ENCODE peak calls at places on chromosomes 1 and 21, in six cellular contexts. One of them, this sample, is unnamed. For H3K36me3, the result is how much of the 10 kb centered on the place peaks cover.

GRCh38 chr1:185821612-185822385 is 87.6 kb downstream of the HMCN1 start:
- DNase-seq in HCT116: no peak
- DNase-seq in transverse colon: no peak
- DNase-seq in heart left ventricle: no peak
- DNase-seq in IMR-90: no peak
- DNase-seq in esophagus muscularis mucosa: no peak
- DNase-seq in this sample: no peak

GRCh38 chr1:230747139-230747730 is at the start of gene CAPN9:
- DNase-seq in HCT116: no peak
- DNase-seq in transverse colon: peak
- DNase-seq in heart left ventricle: no peak
- DNase-seq in IMR-90: no peak
- DNase-seq in esophagus muscularis mucosa: no peak
- DNase-seq in this sample: no peak

GRCh38 chr1:243325305-243325890 is 69.6 kb downstream of the SDCCAG8 start:
- DNase-seq in HCT116: peak
- DNase-seq in transverse colon: no peak
- DNase-seq in heart left ventricle: no peak
- DNase-seq in IMR-90: peak
- DNase-seq in esophagus muscularis mucosa: no peak
- DNase-seq in this sample: no peak

GRCh38 chr1:192807221-192807967 is 1.4 kb upstream of the RGS2 start:
- DNase-seq in HCT116: no peak
- DNase-seq in transverse colon: no peak
- DNase-seq in heart left ventricle: no peak
- DNase-seq in IMR-90: peak
- DNase-seq in esophagus muscularis mucosa: no peak
- DNase-seq in this sample: peak

GRCh38 chr21:36436829-36437744 is 42.8 kb downstream of the CLDN14 start:
- DNase-seq in HCT116: no peak
- DNase-seq in transverse colon: no peak
- DNase-seq in heart left ventricle: no peak
- DNase-seq in IMR-90: no peak
- DNase-seq in esophagus muscularis mucosa: no peak
- DNase-seq in this sample: no peak

GRCh38 chr1:162873671-162874666 is 13.0 kb upstream of the CCDC190 start:
- DNase-seq in HCT116: no peak
- DNase-seq in transverse colon: no peak
- DNase-seq in heart left ventricle: no peak
- DNase-seq in IMR-90: peak
- DNase-seq in esophagus muscularis mucosa: no peak
- DNase-seq in this sample: no peak

GRCh38 chr1:23984417-23985186 is 4.5 kb upstream of the SRSF10 start:
- DNase-seq in HCT116: no peak
- DNase-seq in transverse colon: peak
- DNase-seq in heart left ventricle: no peak
- DNase-seq in IMR-90: peak
- DNase-seq in esophagus muscularis mucosa: no peak
- DNase-seq in this sample: peak

GRCh38 chr1:206555473-206555935 is 48.2 kb downstream of the RASSF5 start:
- DNase-seq in HCT116: no peak
- DNase-seq in transverse colon: peak
- DNase-seq in heart left ventricle: peak
- DNase-seq in IMR-90: no peak
- DNase-seq in esophagus muscularis mucosa: no peak
- DNase-seq in this sample: peak

GRCh38 chr21:44453120-44453519 is 2.2 kb upstream of the LRRC3 start:
- DNase-seq in HCT116: no peak
- DNase-seq in transverse colon: no peak
- DNase-seq in heart left ventricle: no peak
- DNase-seq in IMR-90: no peak
- DNase-seq in esophagus muscularis mucosa: no peak
- DNase-seq in this sample: no peak

GRCh38 chr21:44814498-44815023 is 3.3 kb downstream of the SUMO3 start:
- DNase-seq in HCT116: no peak
- DNase-seq in transverse colon: no peak
- DNase-seq in heart left ventricle: no peak
- DNase-seq in IMR-90: no peak
- DNase-seq in esophagus muscularis mucosa: no peak
- DNase-seq in this sample: no peak

GRCh38 chr1:224070521-224070920 is 43.4 kb upstream of the FBXO28 start:
- DNase-seq in HCT116: no peak
- DNase-seq in transverse colon: no peak
- DNase-seq in heart left ventricle: no peak
- DNase-seq in IMR-90: no peak
- DNase-seq in esophagus muscularis mucosa: no peak
- DNase-seq in this sample: no peak

GRCh38 chr1:29870621-29871020 is 634.3 kb downstream of the PTPRU start:
- DNase-seq in HCT116: no peak
- DNase-seq in transverse colon: no peak
- DNase-seq in heart left ventricle: no peak
- DNase-seq in IMR-90: no peak
- DNase-seq in esophagus muscularis mucosa: no peak
- DNase-seq in this sample: no peak

GRCh38 chr1:110421159-110421777 is 13.8 kb upstream of the LAMTOR5 start:
- DNase-seq in HCT116: no peak
- DNase-seq in transverse colon: no peak
- DNase-seq in heart left ventricle: no peak
- DNase-seq in IMR-90: peak
- DNase-seq in esophagus muscularis mucosa: no peak
- DNase-seq in this sample: no peak

GRCh38 chr1:246155923-246156322 is 351.2 kb downstream of the SMYD3 start:
- DNase-seq in HCT116: no peak
- DNase-seq in transverse colon: no peak
- DNase-seq in heart left ventricle: no peak
- DNase-seq in IMR-90: peak
- DNase-seq in esophagus muscularis mucosa: no peak
- DNase-seq in this sample: no peak

GRCh38 chr1:80987106-80987505 is 813.6 kb upstream of the ADGRL2 start:
- DNase-seq in HCT116: no peak
- DNase-seq in transverse colon: no peak
- DNase-seq in heart left ventricle: no peak
- DNase-seq in IMR-90: no peak
- DNase-seq in esophagus muscularis mucosa: no peak
- DNase-seq in this sample: no peak

GRCh38 chr1:147567594-147568381 is 26.5 kb downstream of the BCL9 start:
- DNase-seq in HCT116: no peak
- DNase-seq in transverse colon: peak
- DNase-seq in heart left ventricle: no peak
- DNase-seq in IMR-90: no peak
- DNase-seq in esophagus muscularis mucosa: no peak
- DNase-seq in this sample: peak

GRCh38 chr21:25790122-25790951 is 55.6 kb downstream of the GABPA start:
- DNase-seq in HCT116: peak
- DNase-seq in transverse colon: no peak
- DNase-seq in heart left ventricle: no peak
- DNase-seq in IMR-90: peak
- DNase-seq in esophagus muscularis mucosa: no peak
- DNase-seq in this sample: no peak

GRCh38 chr1:11880911-11881748 is 22.4 kb upstream of the NPPB start:
- DNase-seq in HCT116: no peak
- DNase-seq in transverse colon: no peak
- DNase-seq in heart left ventricle: peak
- DNase-seq in IMR-90: no peak
- DNase-seq in esophagus muscularis mucosa: no peak
- DNase-seq in this sample: peak

GRCh38 chr1:232880354-232880753 is 70.1 kb upstream of the NTPCR start:
- DNase-seq in HCT116: peak
- DNase-seq in transverse colon: peak
- DNase-seq in heart left ventricle: no peak
- DNase-seq in IMR-90: peak
- DNase-seq in esophagus muscularis mucosa: no peak
- DNase-seq in this sample: peak

GRCh38 chr1:224726783-224727182 is 110.7 kb downstream of the CNIH3 start:
- DNase-seq in HCT116: no peak
- DNase-seq in transverse colon: no peak
- DNase-seq in heart left ventricle: no peak
- DNase-seq in IMR-90: peak
- DNase-seq in esophagus muscularis mucosa: no peak
- DNase-seq in this sample: peak

GRCh38 chr1:149848340-149848771 is 51.0 kb upstream of the BOLA1 start:
- DNase-seq in HCT116: no peak
- DNase-seq in transverse colon: no peak
- DNase-seq in heart left ventricle: no peak
- DNase-seq in IMR-90: no peak
- DNase-seq in esophagus muscularis mucosa: no peak
- DNase-seq in this sample: no peak

GRCh38 chr1:39990428-39990827 is 35.5 kb downstream of the MFSD2A start:
- DNase-seq in HCT116: no peak
- DNase-seq in transverse colon: no peak
- DNase-seq in heart left ventricle: no peak
- DNase-seq in IMR-90: no peak
- DNase-seq in esophagus muscularis mucosa: no peak
- DNase-seq in this sample: no peak

GRCh38 chr1:169368406-169368769 is 393 bp downstream of the BLZF1 start:
- DNase-seq in HCT116: no peak
- DNase-seq in transverse colon: peak
- DNase-seq in heart left ventricle: no peak
- DNase-seq in IMR-90: peak
- DNase-seq in esophagus muscularis mucosa: no peak
- DNase-seq in this sample: no peak

GRCh38 chr1:23216771-23217420 is 406 bp downstream of the HTR1D start:
- DNase-seq in HCT116: no peak
- DNase-seq in transverse colon: no peak
- DNase-seq in heart left ventricle: no peak
- DNase-seq in IMR-90: no peak
- DNase-seq in esophagus muscularis mucosa: no peak
- DNase-seq in this sample: no peak

GRCh38 chr1:7579831-7580804 is 191.0 kb upstream of the VAMP3 start:
- DNase-seq in HCT116: no peak
- DNase-seq in transverse colon: no peak
- DNase-seq in heart left ventricle: no peak
- DNase-seq in IMR-90: no peak
- DNase-seq in esophagus muscularis mucosa: no peak
- DNase-seq in this sample: peak

GRCh38 chr1:178686407-178686806 is 38.6 kb upstream of the RALGPS2 start:
- DNase-seq in HCT116: no peak
- DNase-seq in transverse colon: no peak
- DNase-seq in heart left ventricle: no peak
- DNase-seq in IMR-90: no peak
- DNase-seq in esophagus muscularis mucosa: no peak
- DNase-seq in this sample: no peak

GRCh38 chr1:153395136-153395685 is 4.3 kb upstream of the S100A8 start:
- DNase-seq in HCT116: no peak
- DNase-seq in transverse colon: no peak
- DNase-seq in heart left ventricle: no peak
- DNase-seq in IMR-90: no peak
- DNase-seq in esophagus muscularis mucosa: no peak
- DNase-seq in this sample: no peak

GRCh38 chr1:33314371-33314893 is 6.5 kb downstream of the A3GALT2 start:
- DNase-seq in HCT116: no peak
- DNase-seq in transverse colon: no peak
- DNase-seq in heart left ventricle: no peak
- DNase-seq in IMR-90: no peak
- DNase-seq in esophagus muscularis mucosa: no peak
- DNase-seq in this sample: no peak

GRCh38 chr1:48953617-48954016 is 176.9 kb upstream of the BEND5 start:
- DNase-seq in HCT116: no peak
- DNase-seq in transverse colon: no peak
- DNase-seq in heart left ventricle: no peak
- DNase-seq in IMR-90: no peak
- DNase-seq in esophagus muscularis mucosa: no peak
- DNase-seq in this sample: no peak

GRCh38 chr1:81801834-81802531 is 1.2 kb downstream of the ADGRL2 start:
- DNase-seq in HCT116: no peak
- DNase-seq in transverse colon: no peak
- DNase-seq in heart left ventricle: peak
- DNase-seq in IMR-90: peak
- DNase-seq in esophagus muscularis mucosa: no peak
- DNase-seq in this sample: peak

DNA sequence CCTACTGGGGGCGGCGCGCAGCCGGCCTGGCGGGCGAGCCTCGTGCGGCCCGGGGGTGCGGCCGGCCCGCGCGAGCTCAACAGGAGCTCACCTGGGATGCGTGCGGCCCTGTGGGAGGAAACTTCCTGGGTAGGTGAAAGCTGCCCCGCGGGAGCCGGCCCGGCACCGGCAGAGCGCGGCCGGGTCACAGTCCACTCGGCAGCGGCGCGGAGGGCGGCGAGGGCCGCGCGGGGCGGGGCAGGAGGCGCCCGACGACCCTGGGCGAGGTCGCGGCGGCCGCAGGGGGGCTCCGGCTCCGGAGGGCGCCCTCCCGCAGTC is 377 bp downstream of the EPS15 start:
- DNase-seq in HCT116: no peak
- DNase-seq in transverse colon: peak
- DNase-seq in heart left ventricle: peak
- DNase-seq in IMR-90: peak
- DNase-seq in esophagus muscularis mucosa: no peak
- DNase-seq in this sample: peak
- TF ChIP-seq POLR2A in HCT116: no peak
- TF ChIP-seq POLR2A in transverse colon: no peak
- TF ChIP-seq POLR2A in heart left ventricle: no peak
- TF ChIP-seq POLR2A in IMR-90: no peak
- TF ChIP-seq POLR2A in esophagus muscularis mucosa: no peak
- TF ChIP-seq POLR2A in this sample: no peak

GRCh38 chr1:247298701-247299100 is 33.0 kb downstream of the ZNF496 start:
- DNase-seq in HCT116: no peak
- DNase-seq in transverse colon: no peak
- DNase-seq in heart left ventricle: no peak
- DNase-seq in IMR-90: no peak
- DNase-seq in esophagus muscularis mucosa: no peak
- DNase-seq in this sample: no peak
- H3K36me3 ChIP-seq in HCT116: under half
- H3K36me3 ChIP-seq in transverse colon: under half
- H3K36me3 ChIP-seq in heart left ventricle: under half
- H3K36me3 ChIP-seq in IMR-90: under half
- H3K36me3 ChIP-seq in esophagus muscularis mucosa: under half
- H3K36me3 ChIP-seq in this sample: under half

GRCh38 chr1:111789077-111789476 is 33.4 kb downstream of the DDX20 start:
- DNase-seq in HCT116: no peak
- DNase-seq in transverse colon: no peak
- DNase-seq in heart left ventricle: no peak
- DNase-seq in IMR-90: no peak
- DNase-seq in esophagus muscularis mucosa: no peak
- DNase-seq in this sample: no peak
- TF ChIP-seq CTCF in HCT116: no peak
- TF ChIP-seq CTCF in transverse colon: no peak
- TF ChIP-seq CTCF in heart left ventricle: no peak
- TF ChIP-seq CTCF in IMR-90: no peak
- TF ChIP-seq CTCF in esophagus muscularis mucosa: no peak
- TF ChIP-seq CTCF in this sample: no peak

GRCh38 chr1:159923203-159924024 is 1.9 kb downstream of the TAGLN2 start:
- DNase-seq in HCT116: no peak
- DNase-seq in transverse colon: peak
- DNase-seq in heart left ventricle: peak
- DNase-seq in IMR-90: peak
- DNase-seq in esophagus muscularis mucosa: peak
- DNase-seq in this sample: peak
- TF ChIP-seq POLR2A in HCT116: no peak
- TF ChIP-seq POLR2A in transverse colon: peak
- TF ChIP-seq POLR2A in heart left ventricle: no peak
- TF ChIP-seq POLR2A in IMR-90: peak
- TF ChIP-seq POLR2A in esophagus muscularis mucosa: no peak
- TF ChIP-seq POLR2A in this sample: peak

This sample was measured in body of pancreas.